ENCODE peak calls at places on chromosomes 13 and 19, in seven cellular contexts. One of them, this sample, is unnamed.

GRCh38 chr13:24087611-24088235 is 72.8 kb upstream of the SPATA13 start:
- DNase-seq in esophagus squamous epithelium: no peak
- DNase-seq in cardiac fibroblast: no peak
- DNase-seq in retinal pigment epithelial cell: no peak
- DNase-seq in NB4: no peak
- DNase-seq in A549: no peak
- DNase-seq in psoas muscle: no peak
- DNase-seq in this sample: no peak

GRCh38 chr19:11507370-11508078 is 1.9 kb upstream of the ZNF653 start:
- DNase-seq in esophagus squamous epithelium: no peak
- DNase-seq in cardiac fibroblast: no peak
- DNase-seq in retinal pigment epithelial cell: no peak
- DNase-seq in NB4: no peak
- DNase-seq in A549: no peak
- DNase-seq in psoas muscle: no peak
- DNase-seq in this sample: no peak

GRCh38 chr13:45500492-45501174 is 35.9 kb downstream of the COG3 start:
- DNase-seq in esophagus squamous epithelium: no peak
- DNase-seq in cardiac fibroblast: peak; percentile 90
- DNase-seq in retinal pigment epithelial cell: peak; percentile 74
- DNase-seq in NB4: peak; percentile 70
- DNase-seq in A549: no peak
- DNase-seq in psoas muscle: no peak
- DNase-seq in this sample: no peak

GRCh38 chr19:51695088-51695487 is 2.0 kb downstream of the SPACA6 start:
- DNase-seq in esophagus squamous epithelium: no peak
- DNase-seq in cardiac fibroblast: no peak
- DNase-seq in retinal pigment epithelial cell: no peak
- DNase-seq in NB4: no peak
- DNase-seq in A549: no peak
- DNase-seq in psoas muscle: no peak
- DNase-seq in this sample: no peak

GRCh38 chr19:54481326-54481930 is 8.3 kb upstream of the CDC42EP5 start:
- DNase-seq in esophagus squamous epithelium: no peak
- DNase-seq in cardiac fibroblast: peak; percentile 40
- DNase-seq in retinal pigment epithelial cell: no peak
- DNase-seq in NB4: peak; percentile 53
- DNase-seq in A549: no peak
- DNase-seq in psoas muscle: no peak
- DNase-seq in this sample: no peak

GRCh38 chr19:50639121-50640112 is at the start of gene SYT3:
- DNase-seq in esophagus squamous epithelium: no peak
- DNase-seq in cardiac fibroblast: peak; percentile 58
- DNase-seq in retinal pigment epithelial cell: no peak
- DNase-seq in NB4: peak; percentile 53
- DNase-seq in A549: peak; percentile 95
- DNase-seq in psoas muscle: no peak
- DNase-seq in this sample: no peak

GRCh38 chr19:936175-936546 is 10.3 kb downstream of the ARID3A start:
- DNase-seq in esophagus squamous epithelium: no peak
- DNase-seq in cardiac fibroblast: no peak
- DNase-seq in retinal pigment epithelial cell: no peak
- DNase-seq in NB4: no peak
- DNase-seq in A549: no peak
- DNase-seq in psoas muscle: no peak
- DNase-seq in this sample: no peak

GRCh38 chr19:38277969-38278680 is 13.8 kb downstream of the SPINT2 start:
- DNase-seq in esophagus squamous epithelium: no peak
- DNase-seq in cardiac fibroblast: peak; percentile 91
- DNase-seq in retinal pigment epithelial cell: no peak
- DNase-seq in NB4: no peak
- DNase-seq in A549: no peak
- DNase-seq in psoas muscle: no peak
- DNase-seq in this sample: no peak

GRCh38 chr13:79307866-79308298 is 98.2 kb downstream of the RBM26 start:
- DNase-seq in esophagus squamous epithelium: no peak
- DNase-seq in cardiac fibroblast: peak; percentile 16
- DNase-seq in retinal pigment epithelial cell: no peak
- DNase-seq in NB4: no peak
- DNase-seq in A549: no peak
- DNase-seq in psoas muscle: peak; percentile 39
- DNase-seq in this sample: no peak

GRCh38 chr19:18418725-18419194 is 438 bp upstream of the SSBP4 start:
- DNase-seq in esophagus squamous epithelium: no peak
- DNase-seq in cardiac fibroblast: no peak
- DNase-seq in retinal pigment epithelial cell: no peak
- DNase-seq in NB4: peak; percentile 45
- DNase-seq in A549: no peak
- DNase-seq in psoas muscle: peak; percentile 75
- DNase-seq in this sample: no peak

GRCh38 chr13:113589251-113589960 is 4.9 kb downstream of the TFDP1 start:
- DNase-seq in esophagus squamous epithelium: no peak
- DNase-seq in cardiac fibroblast: no peak
- DNase-seq in retinal pigment epithelial cell: no peak
- DNase-seq in NB4: no peak
- DNase-seq in A549: no peak
- DNase-seq in psoas muscle: peak; percentile 31
- DNase-seq in this sample: no peak

GRCh38 chr19:21749090-21749489 is 18.3 kb downstream of the ZNF100 start:
- DNase-seq in esophagus squamous epithelium: no peak
- DNase-seq in cardiac fibroblast: peak; percentile 8
- DNase-seq in retinal pigment epithelial cell: no peak
- DNase-seq in NB4: no peak
- DNase-seq in A549: no peak
- DNase-seq in psoas muscle: no peak
- DNase-seq in this sample: no peak

GRCh38 chr13:74305876-74306275 is 171.7 kb upstream of the KLF12 start:
- DNase-seq in esophagus squamous epithelium: no peak
- DNase-seq in cardiac fibroblast: no peak
- DNase-seq in retinal pigment epithelial cell: no peak
- DNase-seq in NB4: no peak
- DNase-seq in A549: no peak
- DNase-seq in psoas muscle: no peak
- DNase-seq in this sample: no peak

GRCh38 chr13:108496364-108497215 is 132.8 kb upstream of the MYO16 start:
- DNase-seq in esophagus squamous epithelium: no peak
- DNase-seq in cardiac fibroblast: peak; percentile 6
- DNase-seq in retinal pigment epithelial cell: no peak
- DNase-seq in NB4: peak; percentile 9
- DNase-seq in A549: no peak
- DNase-seq in psoas muscle: no peak
- DNase-seq in this sample: no peak

GRCh38 chr13:28140433-28141125 is 2.2 kb downstream of the PAN3 start:
- DNase-seq in esophagus squamous epithelium: no peak
- DNase-seq in cardiac fibroblast: no peak
- DNase-seq in retinal pigment epithelial cell: no peak
- DNase-seq in NB4: no peak
- DNase-seq in A549: no peak
- DNase-seq in psoas muscle: no peak
- DNase-seq in this sample: no peak

DNA sequence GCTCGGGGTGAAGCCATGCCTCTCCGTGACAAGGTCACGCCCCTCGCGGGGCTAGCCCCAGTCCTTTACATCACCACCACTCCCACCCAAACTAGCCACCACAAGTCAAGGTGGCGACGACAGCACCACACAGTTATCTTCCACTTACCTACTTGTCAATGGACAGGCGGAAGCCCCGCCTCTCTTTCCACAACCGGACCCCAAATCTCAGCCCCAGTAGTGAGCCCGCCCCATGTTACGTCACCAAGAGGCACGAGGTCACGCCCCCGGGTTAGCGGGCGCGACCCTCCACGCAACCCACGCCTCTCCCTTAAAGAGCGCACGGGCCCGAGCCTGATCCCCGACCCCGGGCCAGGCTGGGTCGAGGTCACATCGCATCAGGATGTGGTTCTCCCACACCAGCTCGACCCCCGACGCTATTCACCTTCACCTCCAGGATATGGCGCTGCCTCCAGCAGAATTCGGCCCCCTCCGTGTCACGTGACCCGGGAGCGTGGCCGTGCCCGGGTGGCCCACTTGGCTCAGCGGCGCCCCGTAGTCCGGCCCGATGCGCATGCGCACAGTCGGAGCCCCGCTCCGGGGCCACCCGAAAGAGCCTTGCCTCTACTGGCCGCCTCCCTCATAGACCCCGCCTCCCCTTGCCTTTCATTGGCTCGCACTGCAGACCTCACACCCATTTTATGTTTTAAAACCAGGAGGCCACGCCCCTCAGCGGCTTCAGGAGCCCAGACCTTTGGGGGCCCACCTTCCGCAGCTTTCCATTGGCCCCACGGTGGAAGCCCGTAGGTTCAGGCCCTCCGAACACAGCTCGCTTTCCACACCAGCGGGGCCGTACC is 18.2 kb downstream of the SYDE1 start:
- DNase-seq in esophagus squamous epithelium: peak; percentile 84
- DNase-seq in cardiac fibroblast: peak; percentile 99
- DNase-seq in retinal pigment epithelial cell: peak; percentile 92
- DNase-seq in NB4: peak; percentile 97
- DNase-seq in A549: peak; percentile 93
- DNase-seq in psoas muscle: peak; percentile 99
- DNase-seq in this sample: peak; percentile 95
- TF ChIP-seq CTCF in esophagus squamous epithelium: peak; percentile 13
- TF ChIP-seq CTCF in cardiac fibroblast: no peak
- TF ChIP-seq CTCF in retinal pigment epithelial cell: no peak
- TF ChIP-seq CTCF in NB4: no peak
- TF ChIP-seq CTCF in A549: no peak
- TF ChIP-seq CTCF in psoas muscle: no peak
- TF ChIP-seq CTCF in this sample: no peak

GRCh38 chr19:31352782-31353651 is 3.8 kb upstream of the TSHZ3 start:
- DNase-seq in esophagus squamous epithelium: no peak
- DNase-seq in cardiac fibroblast: no peak
- DNase-seq in retinal pigment epithelial cell: no peak
- DNase-seq in NB4: no peak
- DNase-seq in A549: no peak
- DNase-seq in psoas muscle: no peak
- DNase-seq in this sample: no peak

GRCh38 chr19:31355330-31356289 is 6.4 kb upstream of the TSHZ3 start:
- DNase-seq in esophagus squamous epithelium: no peak
- DNase-seq in cardiac fibroblast: no peak
- DNase-seq in retinal pigment epithelial cell: no peak
- DNase-seq in NB4: no peak
- DNase-seq in A549: no peak
- DNase-seq in psoas muscle: no peak
- DNase-seq in this sample: no peak

GRCh38 chr19:31354919-31355318 is 5.7 kb upstream of the TSHZ3 start:
- DNase-seq in esophagus squamous epithelium: no peak
- DNase-seq in cardiac fibroblast: no peak
- DNase-seq in retinal pigment epithelial cell: no peak
- DNase-seq in NB4: no peak
- DNase-seq in A549: no peak
- DNase-seq in psoas muscle: no peak
- DNase-seq in this sample: no peak

GRCh38 chr19:31353826-31354225 is 4.6 kb upstream of the TSHZ3 start:
- DNase-seq in esophagus squamous epithelium: no peak
- DNase-seq in cardiac fibroblast: no peak
- DNase-seq in retinal pigment epithelial cell: no peak
- DNase-seq in NB4: no peak
- DNase-seq in A549: no peak
- DNase-seq in psoas muscle: no peak
- DNase-seq in this sample: no peak

DNA sequence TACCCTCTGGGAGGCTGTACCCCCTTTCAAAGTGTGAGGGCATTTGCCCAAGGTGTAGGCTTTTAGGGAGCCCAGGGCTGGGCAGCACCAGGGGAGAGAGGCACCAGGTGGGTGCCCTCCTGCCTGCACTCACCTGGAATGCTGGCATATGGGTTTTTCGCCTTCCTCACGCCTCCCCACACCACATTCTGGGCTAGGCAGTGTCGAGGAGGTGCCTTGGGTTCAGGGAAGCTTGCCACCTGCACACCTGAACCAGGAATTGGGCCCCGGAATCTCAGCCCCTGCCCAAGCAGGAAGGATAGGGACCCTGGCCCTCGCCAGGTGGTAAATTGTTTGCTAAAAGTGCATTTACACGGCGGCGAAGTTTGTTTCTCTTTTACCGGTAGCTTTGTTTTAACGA is 5.1 kb upstream of the TSHZ3 start:
- DNase-seq in esophagus squamous epithelium: no peak
- DNase-seq in cardiac fibroblast: no peak
- DNase-seq in retinal pigment epithelial cell: no peak
- DNase-seq in NB4: no peak
- DNase-seq in A549: no peak
- DNase-seq in psoas muscle: no peak
- DNase-seq in this sample: no peak
- H3K4me3 ChIP-seq in esophagus squamous epithelium: no peak overlapping the region
- H3K4me3 ChIP-seq in cardiac fibroblast: no peak overlapping the region
- H3K4me3 ChIP-seq in retinal pigment epithelial cell: no peak overlapping the region
- H3K4me3 ChIP-seq in NB4: no peak overlapping the region
- H3K4me3 ChIP-seq in A549: no peak overlapping the region
- H3K4me3 ChIP-seq in psoas muscle: no peak overlapping the region
- H3K4me3 ChIP-seq in this sample: no peak overlapping the region

GRCh38 chr19:46317339-46317738 is 20.5 kb downstream of the HIF3A start:
- DNase-seq in esophagus squamous epithelium: no peak
- DNase-seq in cardiac fibroblast: no peak
- DNase-seq in retinal pigment epithelial cell: no peak
- DNase-seq in NB4: no peak
- DNase-seq in A549: no peak
- DNase-seq in psoas muscle: no peak
- DNase-seq in this sample: no peak
- TF ChIP-seq CTCF in esophagus squamous epithelium: no peak
- TF ChIP-seq CTCF in cardiac fibroblast: no peak
- TF ChIP-seq CTCF in retinal pigment epithelial cell: no peak
- TF ChIP-seq CTCF in NB4: no peak
- TF ChIP-seq CTCF in A549: no peak
- TF ChIP-seq CTCF in psoas muscle: no peak
- TF ChIP-seq CTCF in this sample: no peak

DNA sequence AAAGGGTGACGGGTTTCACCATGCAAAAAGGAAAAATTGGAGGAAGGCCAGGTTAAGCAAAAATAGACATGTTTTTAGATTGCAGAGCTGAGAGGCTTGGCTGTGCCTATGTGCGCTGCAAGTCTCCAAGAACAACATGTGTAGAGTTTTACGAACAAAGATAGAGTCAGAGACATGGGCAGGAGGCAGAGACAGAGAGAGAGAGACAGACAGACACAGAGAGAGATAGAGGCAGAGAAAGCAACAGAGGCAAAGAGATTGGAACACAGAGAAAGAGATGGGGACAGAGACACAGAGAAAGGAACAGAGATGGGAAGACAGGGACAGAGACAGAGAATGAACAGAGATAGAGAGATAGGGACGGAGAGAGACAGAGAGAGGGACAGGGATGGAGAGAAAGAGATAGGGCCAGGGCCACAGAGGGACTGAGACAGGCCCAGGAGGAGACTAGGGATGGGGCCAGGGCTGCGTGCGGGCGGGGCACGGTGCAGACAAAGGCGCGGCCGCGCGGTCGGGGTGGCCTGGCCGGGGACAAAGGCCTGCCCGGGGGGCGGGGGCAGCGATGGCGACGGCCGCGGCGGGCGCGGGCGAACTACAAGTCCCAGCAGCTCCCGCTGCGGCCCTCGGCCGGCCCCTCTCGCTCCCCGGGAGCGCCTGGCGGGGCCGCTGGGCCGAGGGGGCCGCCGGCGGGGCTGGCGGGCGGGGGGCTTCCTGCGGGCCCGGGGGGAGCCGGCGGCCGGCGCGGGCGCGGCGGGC is at the start of gene ZNF358:
- DNase-seq in esophagus squamous epithelium: no peak
- DNase-seq in cardiac fibroblast: peak; percentile 79
- DNase-seq in retinal pigment epithelial cell: no peak
- DNase-seq in NB4: peak; percentile 76
- DNase-seq in A549: peak; percentile 67
- DNase-seq in psoas muscle: peak; percentile 88
- DNase-seq in this sample: no peak
- H3K4me3 ChIP-seq in esophagus squamous epithelium: peak within 1 kb of the TSS; percentile 65
- H3K4me3 ChIP-seq in cardiac fibroblast: peak within 1 kb of the TSS; percentile 84
- H3K4me3 ChIP-seq in retinal pigment epithelial cell: peak within 1 kb of the TSS; percentile 78
- H3K4me3 ChIP-seq in NB4: peak within 1 kb of the TSS; percentile 36
- H3K4me3 ChIP-seq in A549: peak within 1 kb of the TSS; percentile 67
- H3K4me3 ChIP-seq in psoas muscle: peak within 1 kb of the TSS; percentile 88
- H3K4me3 ChIP-seq in this sample: peak within 1 kb of the TSS; percentile 36

GRCh38 chr19:3908266-3909054 is 24.4 kb upstream of the NMRK2 start:
- DNase-seq in esophagus squamous epithelium: no peak
- DNase-seq in cardiac fibroblast: no peak
- DNase-seq in retinal pigment epithelial cell: no peak
- DNase-seq in NB4: no peak
- DNase-seq in A549: no peak
- DNase-seq in psoas muscle: no peak
- DNase-seq in this sample: no peak
- TF ChIP-seq CTCF in esophagus squamous epithelium: no peak
- TF ChIP-seq CTCF in cardiac fibroblast: no peak
- TF ChIP-seq CTCF in retinal pigment epithelial cell: no peak
- TF ChIP-seq CTCF in NB4: no peak
- TF ChIP-seq CTCF in A549: no peak
- TF ChIP-seq CTCF in psoas muscle: no peak
- TF ChIP-seq CTCF in this sample: no peak